ENCODE peak calls at places on chromosomes 4 and X, in nine cellular contexts. T is stomach, X is pancreas, R is bronchial epithelial cell, G is body of pancreas, O is cardiac muscle cell, M is adrenal gland, S is endodermal cell, U is upper lobe of right lung. Z is an unnamed sample.
A peak's percentile ranks its signal among the peaks of the same experiment; 100 is the strongest.

GRCh38 chrX:119617511-119618164 is 11.4 kb upstream of the NKRF start:
- DNase-seq in U (no peak), T (peak; percentile 39), G (no peak), R (no peak), M (no peak), O (no peak), S (no peak), X (no peak), Z (no peak)

GRCh38 chr4:3781193-3781886 is 15.2 kb downstream of the ADRA2C start:
- DNase-seq in S (peak; percentile 67), T (no peak), O (no peak), X (no peak), U (no peak), M (no peak), R (no peak), G (no peak), Z (no peak)

GRCh38 chrX:85243761-85244410 is at the start of the genes SATL1 and ZNF711:
- DNase-seq in M (peak; percentile 64), T (peak; percentile 42), G (peak; percentile 60), S (peak; percentile 91), R (no peak), X (peak; percentile 57), O (peak; percentile 61), U (peak; percentile 67), Z (peak; percentile 8)

GRCh38 chr4:73776363-73776762 is 36.0 kb downstream of the CXCL8 start:
- DNase-seq in S (no peak), T (peak; percentile 44), U (no peak), X (no peak), O (peak; percentile 95), R (peak; percentile 45), M (peak; percentile 27), G (peak; percentile 62), Z (no peak)

GRCh38 chrX:150405576-150405975 is 42.5 kb downstream of the MAMLD1 start:
- DNase-seq in R (no peak), G (no peak), T (no peak), M (no peak), U (no peak), S (peak; percentile 68), O (no peak), X (no peak), Z (no peak)

GRCh38 chr4:173191623-173192041 is 23.0 kb downstream of the GALNT7 start:
- DNase-seq in S (no peak), U (no peak), M (no peak), R (peak; percentile 92), T (no peak), X (no peak), O (no peak), G (no peak), Z (no peak)

GRCh38 chrX:30027636-30028035 is 187.7 kb upstream of the MAGEB2 start:
- DNase-seq in R (peak; percentile 11), G (no peak), M (no peak), T (no peak), X (no peak), O (no peak), S (no peak), U (no peak), Z (no peak)

GRCh38 chr4:8322794-8323704 is 53.5 kb downstream of the HTRA3 start:
- DNase-seq in X (no peak), T (peak; percentile 5), R (no peak), O (no peak), U (no peak), G (no peak), S (peak; percentile 35), M (no peak), Z (no peak)

GRCh38 chr4:76275486-76276126 is 24.1 kb downstream of the FAM47E start:
- DNase-seq in U (no peak), M (no peak), X (no peak), T (no peak), R (no peak), S (no peak), G (no peak), O (no peak), Z (no peak)

GRCh38 chr4:55237839-55238238 is 108.2 kb upstream of the SRD5A3 start:
- DNase-seq in U (no peak), R (no peak), S (no peak), X (no peak), T (no peak), G (no peak), M (no peak), O (no peak), Z (no peak)

GRCh38 chr4:4396628-4397440 is 9.9 kb downstream of the NSG1 start:
- DNase-seq in M (no peak), T (no peak), U (no peak), G (no peak), R (no peak), O (no peak), S (peak; percentile 67), X (no peak), Z (no peak)

GRCh38 chr4:30720021-30720655 is at the start of gene PCDH7:
- DNase-seq in T (peak; percentile 37), X (peak; percentile 14), G (no peak), R (peak; percentile 59), O (peak; percentile 49), S (peak; percentile 87), M (no peak), U (no peak), Z (peak; percentile 24)

GRCh38 chrX:2283111-2283847 is 217.5 kb downstream of the DHRSX start:
- DNase-seq in S (no peak), R (no peak), U (no peak), T (no peak), G (no peak), M (no peak), O (peak; percentile 51), X (no peak), Z (no peak)

DNA sequence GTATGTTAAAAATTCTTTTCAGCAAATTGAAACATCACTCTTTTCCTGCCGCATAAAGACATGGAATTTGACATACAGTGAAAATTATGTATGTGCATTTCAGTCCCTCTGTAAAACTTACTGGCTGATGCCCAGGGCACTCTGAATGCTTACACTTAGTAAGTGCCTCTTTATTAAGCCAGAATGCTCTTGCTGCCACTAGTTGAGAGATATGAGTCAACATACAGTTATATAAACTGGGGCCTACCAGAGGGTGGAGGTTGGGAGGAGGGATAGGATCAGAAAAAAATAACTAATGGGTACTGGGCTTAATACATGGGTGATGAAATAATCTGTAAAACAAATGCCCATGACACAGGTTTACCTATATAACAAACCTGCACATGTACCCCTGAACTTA is 38.2 kb upstream of the TRPC5 start:
- DNase-seq in G (no peak), R (no peak), T (no peak), M (no peak), X (no peak), S (no peak), U (no peak), O (no peak), Z (no peak)
- H3K27me3 ChIP-seq in G (no peaks in the 10 kb centered on the region), R (no peaks in the 10 kb centered on the region), T (no peaks in the 10 kb centered on the region), M (peaks cover 10% of the 10 kb centered on the region), X (no peaks in the 10 kb centered on the region), S (no peaks in the 10 kb centered on the region), U (no peaks in the 10 kb centered on the region), O (no peaks in the 10 kb centered on the region), Z (no peaks in the 10 kb centered on the region)

DNA sequence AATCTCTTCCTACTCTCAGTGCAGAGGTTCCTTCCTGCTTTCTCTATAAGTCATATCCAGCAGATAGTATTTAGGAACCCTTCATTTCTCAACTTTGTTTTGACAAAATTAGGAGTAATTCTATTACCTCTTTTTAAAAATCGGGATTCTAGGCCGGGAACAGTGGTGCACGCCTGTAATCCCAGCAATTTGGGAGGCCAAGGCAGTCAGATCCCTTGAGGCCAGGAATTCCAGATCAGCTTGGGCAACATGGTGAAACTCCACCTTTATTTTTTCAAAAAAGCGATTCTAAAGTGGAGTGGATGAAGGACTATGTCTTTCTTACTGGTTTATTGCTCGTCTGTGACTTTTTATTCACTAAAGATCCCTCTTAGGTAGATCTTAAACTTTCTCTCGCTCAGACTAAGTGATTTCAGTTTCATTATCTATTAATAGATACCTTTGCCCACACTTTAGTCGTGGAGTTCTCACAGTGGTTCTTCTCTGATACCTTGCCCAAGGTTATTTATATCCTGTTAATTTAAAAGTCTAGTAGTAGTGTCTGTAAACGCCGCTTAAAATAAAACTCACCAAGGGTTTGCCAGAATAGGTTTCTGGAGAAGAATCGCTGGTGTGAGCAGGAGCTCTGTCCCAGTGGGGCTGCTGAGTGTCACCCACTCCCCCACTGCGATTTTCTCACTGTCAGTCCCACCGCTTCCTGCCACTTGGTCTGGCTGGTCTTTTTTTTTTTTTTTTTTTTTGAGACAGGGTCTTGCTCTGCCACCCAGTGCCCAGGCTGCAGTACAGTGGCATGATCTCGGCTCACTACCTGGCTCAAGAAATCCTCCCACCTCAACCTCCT is 27.0 kb upstream of the TMEM131L start:
- DNase-seq in T (no peak), O (no peak), M (no peak), S (no peak), X (no peak), U (no peak), R (no peak), G (no peak), Z (no peak)
- H3K4me3 ChIP-seq in T (no peak overlapping the region), O (no peak overlapping the region), M (no peak overlapping the region), S (no peak overlapping the region), X (no peak overlapping the region), U (no peak overlapping the region), R (no peak overlapping the region), G (no peak overlapping the region), Z (peak overlapping the region; percentile 10)

GRCh38 chr4:185275501-185275900 is 66.1 kb downstream of the SNX25 start:
- DNase-seq in O (no peak), G (no peak), X (no peak), U (no peak), S (no peak), R (no peak), M (no peak), T (no peak), Z (no peak)
- H3K27me3 ChIP-seq in O (no peaks in the 10 kb centered on the region), G (no peaks in the 10 kb centered on the region), X (no peaks in the 10 kb centered on the region), U (no peaks in the 10 kb centered on the region), S (no peaks in the 10 kb centered on the region), R (no peaks in the 10 kb centered on the region), M (no peaks in the 10 kb centered on the region), T (no peaks in the 10 kb centered on the region), Z (no peaks in the 10 kb centered on the region)

GRCh38 chr4:128455480-128455879 is 167.9 kb upstream of the PGRMC2 start:
- DNase-seq in X (no peak), T (no peak), S (no peak), U (no peak), O (no peak), R (no peak), G (no peak), M (no peak), Z (no peak)
- H3K4me3 ChIP-seq in X (no peak overlapping the region), T (no peak overlapping the region), S (no peak overlapping the region), U (no peak overlapping the region), O (no peak overlapping the region), R (no peak overlapping the region), G (no peak overlapping the region), M (no peak overlapping the region), Z (no peak overlapping the region)